ENCODE peak calls at places on chromosomes 2 and 18, in ten cellular contexts. D, W, R, G, Z, Q, M, P, V and K are unnamed samples.

GRCh38 chr2:42905341-42906114 is 113.1 kb upstream of the HAAO start:
- DNase-seq in R (peak), G (no peak), M (no peak), D (no peak), Z (peak), V (peak), Q (no peak), W (peak), P (no peak), K (no peak)

GRCh38 chr2:169254774-169255173 is 107.6 kb downstream of the LRP2 start:
- DNase-seq in W (no peak), Z (no peak), G (no peak), V (peak), R (no peak), P (no peak), M (no peak), D (no peak), Q (no peak), K (no peak)

GRCh38 chr18:79644006-79644665 is 35.5 kb upstream of the CTDP1 start:
- DNase-seq in W (peak), R (peak), G (peak), V (peak), Z (peak), D (peak), Q (peak), M (no peak), P (peak), K (peak)

GRCh38 chr2:69456950-69457445 is 19.8 kb upstream of the NFU1 start:
- DNase-seq in Q (no peak), G (no peak), R (no peak), V (no peak), Z (no peak), W (peak), M (no peak), P (no peak), D (no peak), K (no peak)

GRCh38 chr2:189060096-189060642 is 86.0 kb downstream of the COL3A1 start:
- DNase-seq in R (no peak), M (no peak), W (no peak), D (no peak), Q (no peak), Z (no peak), P (no peak), G (no peak), V (no peak), K (peak)

GRCh38 chr2:120750488-120751210 is 15.0 kb downstream of the GLI2 start:
- DNase-seq in V (no peak), M (peak), D (no peak), W (no peak), P (no peak), Z (no peak), R (no peak), G (no peak), Q (no peak), K (peak)

GRCh38 chr2:144703852-144704324 is 184.0 kb upstream of the ZEB2 start:
- DNase-seq in W (peak), R (peak), Q (no peak), Z (peak), P (peak), G (no peak), M (peak), D (peak), V (peak), K (peak)

GRCh38 chr2:152097291-152098032 is 1.4 kb downstream of the CACNB4 start:
- DNase-seq in W (peak), M (no peak), G (no peak), Q (no peak), P (peak), D (peak), V (peak), R (no peak), Z (peak), K (peak)

GRCh38 chr2:199488772-199489400 is 31.1 kb upstream of the SATB2 start:
- DNase-seq in P (peak), D (peak), Q (no peak), G (peak), M (no peak), Z (peak), V (peak), W (peak), R (no peak), K (peak)